ENCODE peak calls at places on chromosomes 4 and X, in six cellular contexts. W is stomach, U is IMR-90, B is heart left ventricle, Z is tibial nerve, H is lower leg skin. I is an unnamed sample.

GRCh38 chr4:70892086-70892769 is 9.9 kb upstream of the MOB1B start:
- DNase-seq in Z (peak), W (no peak), H (peak), U (no peak), B (peak), I (peak)

GRCh38 chrX:148784859-148785655 is 284.6 kb downstream of the AFF2 start:
- DNase-seq in Z (no peak), U (no peak), B (no peak), W (no peak), H (no peak), I (no peak)

GRCh38 chr4:138199568-138200235 is 42.4 kb downstream of the SLC7A11 start:
- DNase-seq in Z (no peak), H (no peak), U (peak), B (no peak), W (peak), I (no peak)

GRCh38 chrX:11663875-11664210 is 1.9 kb downstream of the ARHGAP6 start:
- DNase-seq in Z (no peak), W (no peak), B (no peak), U (no peak), H (no peak), I (no peak)

GRCh38 chr4:104429150-104429741 is 65.4 kb downstream of the CXXC4 start:
- DNase-seq in W (no peak), H (no peak), Z (no peak), B (no peak), U (no peak), I (no peak)

GRCh38 chr4:8526363-8526855 is 53.8 kb upstream of the GPR78 start:
- DNase-seq in Z (no peak), B (no peak), W (no peak), U (no peak), H (no peak), I (no peak)

GRCh38 chr4:101787917-101788316 is 2.6 kb upstream of the BANK1 start:
- DNase-seq in H (no peak), Z (no peak), W (no peak), U (no peak), B (no peak), I (no peak)

GRCh38 chrX:132118361-132118760 is 9.5 kb downstream of the FRMD7 start:
- DNase-seq in H (no peak), Z (no peak), B (no peak), W (no peak), U (no peak), I (peak)

GRCh38 chrX:77415161-77415560 is 32.0 kb upstream of the FGF16 start:
- DNase-seq in B (no peak), U (no peak), W (no peak), H (no peak), Z (no peak), I (peak)

GRCh38 chrX:3094261-3094660 is 53.0 kb downstream of the ARSF start:
- DNase-seq in B (no peak), U (no peak), Z (no peak), H (no peak), W (no peak), I (no peak)

GRCh38 chrX:39755152-39756032 is 342.4 kb downstream of the BCOR start:
- DNase-seq in H (peak), Z (peak), U (peak), W (peak), B (peak), I (no peak)

GRCh38 chr4:110049951-110050925 is 137.6 kb downstream of the EGF start:
- DNase-seq in U (peak), Z (peak), H (peak), B (peak), W (peak), I (peak)

GRCh38 chr4:101331017-101331416 is 16.3 kb downstream of the PPP3CA start:
- DNase-seq in B (no peak), U (no peak), H (no peak), Z (no peak), W (no peak), I (no peak)

GRCh38 chr4:124711469-124712416 is 789 bp downstream of the ANKRD50 start:
- DNase-seq in U (peak), B (peak), Z (peak), W (peak), H (peak), I (peak)

GRCh38 chr4:152257601-152258066 is 278.3 kb downstream of the FBXW7 start:
- DNase-seq in U (peak), Z (no peak), W (no peak), H (no peak), B (no peak), I (no peak)

GRCh38 chr4:56078866-56079265 is 130.1 kb downstream of the CEP135 start:
- DNase-seq in Z (no peak), U (no peak), H (no peak), B (no peak), W (no peak), I (no peak)

GRCh38 chr4:134627386-134627785 is 425.8 kb upstream of the PABPC4L start:
- DNase-seq in U (no peak), H (no peak), W (no peak), B (no peak), Z (no peak), I (no peak)

GRCh38 chr4:155473420-155474095 is 96.8 kb upstream of the MAP9 start:
- DNase-seq in H (no peak), B (no peak), W (no peak), Z (no peak), U (peak), I (no peak)

GRCh38 chr4:5784960-5785611 is 74.1 kb downstream of the EVC start:
- DNase-seq in H (no peak), B (no peak), U (no peak), Z (peak), W (no peak), I (no peak)

GRCh38 chrX:55008571-55009358 is 8.6 kb downstream of the APEX2 start:
- DNase-seq in Z (no peak), W (no peak), B (no peak), U (peak), H (no peak), I (peak)

GRCh38 chr4:89101256-89102161 is 9.8 kb upstream of the TIGD2 start:
- DNase-seq in U (no peak), H (no peak), Z (no peak), W (no peak), B (no peak), I (no peak)

GRCh38 chr4:22986881-22987280 is 294.1 kb downstream of the GBA3 start:
- DNase-seq in Z (no peak), H (no peak), B (no peak), W (no peak), U (no peak), I (no peak)

DNA sequence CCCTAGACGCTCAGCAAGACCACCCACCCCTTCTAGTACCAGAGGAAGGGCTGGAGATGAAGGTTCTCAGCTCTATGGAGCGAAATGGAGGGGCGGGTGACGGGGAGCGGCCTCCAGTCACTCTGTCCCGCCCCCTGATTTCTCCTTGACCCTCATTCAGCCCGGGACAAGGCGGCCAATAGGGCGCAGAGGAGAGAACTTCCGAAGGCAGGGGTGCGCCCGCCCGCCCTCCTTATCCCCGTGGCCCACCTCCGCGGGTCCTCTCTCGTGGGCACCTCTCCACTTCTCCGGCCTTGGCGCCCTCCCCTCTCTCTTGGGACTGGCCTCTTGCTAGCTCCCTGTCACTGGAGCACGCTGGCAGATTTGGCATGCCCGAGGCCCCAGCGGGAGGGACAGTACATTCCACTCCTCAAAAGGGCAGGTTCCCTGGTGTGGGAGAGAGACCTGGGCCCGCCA is 1.1 kb upstream of the SEPTIN6 start:
- DNase-seq in H (no peak), B (no peak), Z (no peak), U (no peak), W (no peak), I (no peak)
- H3K4me3 ChIP-seq in H (no peak), B (no peak), Z (peak), U (no peak), W (peak), I (no peak)

GRCh38 chrX:38500886-38501285 is 60.5 kb upstream of the TSPAN7 start:
- DNase-seq in H (no peak), B (no peak), W (no peak), Z (no peak), U (no peak), I (no peak)
- TF ChIP-seq POLR2A in H (no peak), B (no peak), W (no peak), Z (no peak), U (no peak), I (no peak)

GRCh38 chrX:71118032-71118984 is at the start of gene MED12:
- DNase-seq in B (peak), H (peak), U (peak), W (peak), Z (peak), I (peak)
- H3K4me3 ChIP-seq in B (peak), H (peak), U (peak), W (peak), Z (peak), I (peak)

GRCh38 chrX:107710617-107711391 is 64.8 kb downstream of the TSC22D3 start:
- DNase-seq in H (peak), U (peak), Z (peak), B (peak), W (no peak), I (peak)
- TF ChIP-seq POLR2A in H (no peak), U (no peak), Z (peak), B (no peak), W (no peak), I (no peak)

GRCh38 chrX:118498755-118499154 is 3.1 kb downstream of the DOCK11 start:
- DNase-seq in W (no peak), B (no peak), H (no peak), Z (no peak), U (no peak), I (no peak)
- H3K4me3 ChIP-seq in W (no peak), B (no peak), H (no peak), Z (no peak), U (no peak), I (peak)

GRCh38 chrX:71618303-71618721 is at the start of gene CXCR3:
- DNase-seq in H (no peak), B (peak), W (no peak), U (no peak), Z (no peak), I (peak)
- TF ChIP-seq POLR2A in H (no peak), B (no peak), W (no peak), U (no peak), Z (no peak), I (no peak)